ENCODE peak calls at places on chromosome 2, in four cellular contexts. U is colonic mucosa, S is upper lobe of right lung, L is adrenal gland. N is an unnamed sample.

GRCh38 chr2:213229814-213230213 is 54.5 kb upstream of the SPAG16 start:
- DNase-seq in U (no peak), S (no peak), L (no peak), N (no peak)

GRCh38 chr2:213015387-213016165 is 135.8 kb downstream of the IKZF2 start:
- DNase-seq in L (no peak), U (no peak), S (no peak), N (no peak)

GRCh38 chr2:235135195-235135965 is 183.6 kb downstream of the SH3BP4 start:
- DNase-seq in S (no peak), U (no peak), L (no peak), N (no peak)

GRCh38 chr2:123036300-123036699 is 988.8 kb upstream of the CNTNAP5 start:
- DNase-seq in L (no peak), U (no peak), S (no peak), N (peak; percentile 52)

GRCh38 chr2:163673522-163673921 is 62.3 kb downstream of the FIGN start:
- DNase-seq in U (no peak), S (no peak), L (no peak), N (no peak)

GRCh38 chr2:159030674-159031380 is 62.4 kb downstream of the TANC1 start:
- DNase-seq in U (peak; percentile 41), L (peak; percentile 53), S (no peak), N (peak; percentile 88)

GRCh38 chr2:30807249-30807648 is at the start of gene CAPN13:
- DNase-seq in U (peak; percentile 81), S (no peak), L (no peak), N (no peak)

GRCh38 chr2:75199428-75200011 is at the start of gene TACR1:
- DNase-seq in S (peak; percentile 79), U (peak; percentile 48), L (peak; percentile 60), N (peak; percentile 90)

DNA sequence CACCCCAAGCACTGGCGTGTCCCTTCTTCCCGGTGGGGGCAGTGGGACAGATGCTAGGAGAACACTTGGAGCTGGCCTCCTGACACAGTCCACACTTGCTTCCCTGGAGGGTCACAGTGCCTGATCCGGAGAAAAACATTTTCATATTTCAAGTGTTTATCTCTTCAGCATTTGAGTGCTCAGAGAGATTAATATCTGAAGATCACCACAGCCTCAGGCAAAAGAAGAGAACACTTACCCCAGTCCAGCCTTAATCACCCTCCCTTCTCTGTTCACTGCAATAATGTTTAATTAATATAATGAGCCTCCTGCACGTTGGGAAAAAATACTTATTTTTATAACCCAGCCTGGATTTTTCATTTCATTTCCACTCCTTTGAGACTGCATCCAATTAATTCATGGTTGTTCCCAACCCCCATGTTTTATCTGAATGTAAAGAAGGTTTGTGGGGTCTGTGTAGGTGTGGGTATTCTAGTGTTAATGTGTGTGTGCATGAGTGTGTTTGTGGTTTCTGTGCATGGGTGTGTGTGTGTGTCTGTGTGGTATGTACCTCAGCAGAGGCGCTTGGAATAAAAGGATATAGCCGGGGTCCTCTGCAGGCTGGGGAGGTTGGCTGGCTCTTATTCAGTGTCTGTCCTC is 72.1 kb downstream of the NRP2 start:
- DNase-seq in L (no peak), S (no peak), U (no peak), N (no peak)
- H3K4me1 ChIP-seq in L (peaks cover 34% of the 10 kb centered on the region), S (peaks cover 20% of the 10 kb centered on the region), U (no peaks in the 10 kb centered on the region), N (no peaks in the 10 kb centered on the region)

DNA sequence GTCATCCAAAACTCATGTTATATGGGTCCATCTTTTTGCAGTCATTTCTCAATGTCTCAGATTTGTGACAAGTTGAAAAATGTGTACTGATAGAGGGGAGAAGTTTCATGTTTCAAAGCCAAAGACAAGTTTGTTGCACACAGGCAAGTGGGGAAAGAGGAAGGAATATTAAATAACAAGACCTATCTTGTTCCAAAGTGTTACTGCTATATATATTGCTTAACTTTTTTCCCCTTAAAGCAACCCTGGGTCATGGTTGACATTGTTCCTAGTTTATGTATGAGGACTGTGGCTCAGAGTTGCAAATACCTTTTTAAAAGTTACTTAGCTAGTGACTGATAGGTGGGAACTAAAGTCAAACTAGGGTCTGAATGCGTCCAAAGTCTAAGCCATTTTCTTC is 1.7 kb downstream of the ITGA4 start:
- DNase-seq in U (no peak), S (no peak), L (no peak), N (no peak)
- H3K4me3 ChIP-seq in U (peak overlapping the region; percentile 39), S (peak overlapping the region; percentile 60), L (no peak overlapping the region), N (no peak overlapping the region)

GRCh38 chr2:179991344-179991743 is 15.8 kb downstream of the CWC22 start:
- DNase-seq in L (no peak), U (no peak), S (no peak), N (no peak)

GRCh38 chr2:179990676-179991317 is 16.3 kb downstream of the CWC22 start:
- DNase-seq in S (no peak), L (no peak), U (no peak), N (no peak)

GRCh38 chr2:179983250-179983932 is 23.7 kb downstream of the CWC22 start:
- DNase-seq in S (no peak), L (no peak), U (no peak), N (no peak)

GRCh38 chr2:179985163-179985820 is 21.8 kb downstream of the CWC22 start:
- DNase-seq in U (no peak), S (no peak), L (no peak), N (no peak)

DNA sequence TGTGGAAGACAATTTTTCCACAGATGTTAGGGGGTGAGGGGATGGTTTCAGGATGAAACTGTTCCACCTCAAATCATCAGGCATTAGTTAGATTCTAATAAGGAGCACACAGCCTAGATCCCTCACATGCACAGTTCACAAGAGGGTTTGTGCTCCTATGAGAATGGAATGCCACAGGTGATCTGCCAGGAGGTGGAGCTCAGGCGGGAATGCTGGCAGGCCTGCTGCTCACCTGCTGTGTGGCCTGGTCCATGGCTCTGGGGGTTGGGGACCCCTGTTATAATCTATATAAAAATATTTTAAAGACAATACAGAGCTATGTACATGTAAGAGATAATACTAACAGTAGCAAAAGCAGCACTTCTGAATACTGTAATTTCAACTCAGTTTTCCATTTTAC is 19.2 kb downstream of the CWC22 start:
- DNase-seq in S (no peak), U (no peak), L (no peak), N (no peak)
- H3K4me1 ChIP-seq in S (no peaks in the 10 kb centered on the region), U (no peaks in the 10 kb centered on the region), L (no peaks in the 10 kb centered on the region), N (no peaks in the 10 kb centered on the region)

GRCh38 chr2:95531254-95531771 is 46.8 kb upstream of the TRIM43B start:
- DNase-seq in L (no peak), S (no peak), U (no peak), N (no peak)

GRCh38 chr2:95524195-95524594 is 39.6 kb upstream of the TRIM43B start:
- DNase-seq in L (no peak), S (no peak), U (no peak), N (no peak)

GRCh38 chr2:95530734-95531133 is 46.2 kb upstream of the TRIM43B start:
- DNase-seq in L (no peak), U (no peak), S (no peak), N (peak; percentile 66)

GRCh38 chr2:95526360-95527341 is 42.1 kb upstream of the TRIM43B start:
- DNase-seq in S (peak; percentile 91), U (peak; percentile 74), L (peak; percentile 49), N (peak; percentile 92)

GRCh38 chr2:95525294-95526035 is 40.9 kb upstream of the TRIM43B start:
- DNase-seq in L (no peak), U (peak; percentile 83), S (peak; percentile 83), N (peak; percentile 88)
- H3K4me3 ChIP-seq in L (no peak overlapping the region), U (no peak overlapping the region), S (peak overlapping the region; percentile 66), N (peak overlapping the region; percentile 63)

DNA sequence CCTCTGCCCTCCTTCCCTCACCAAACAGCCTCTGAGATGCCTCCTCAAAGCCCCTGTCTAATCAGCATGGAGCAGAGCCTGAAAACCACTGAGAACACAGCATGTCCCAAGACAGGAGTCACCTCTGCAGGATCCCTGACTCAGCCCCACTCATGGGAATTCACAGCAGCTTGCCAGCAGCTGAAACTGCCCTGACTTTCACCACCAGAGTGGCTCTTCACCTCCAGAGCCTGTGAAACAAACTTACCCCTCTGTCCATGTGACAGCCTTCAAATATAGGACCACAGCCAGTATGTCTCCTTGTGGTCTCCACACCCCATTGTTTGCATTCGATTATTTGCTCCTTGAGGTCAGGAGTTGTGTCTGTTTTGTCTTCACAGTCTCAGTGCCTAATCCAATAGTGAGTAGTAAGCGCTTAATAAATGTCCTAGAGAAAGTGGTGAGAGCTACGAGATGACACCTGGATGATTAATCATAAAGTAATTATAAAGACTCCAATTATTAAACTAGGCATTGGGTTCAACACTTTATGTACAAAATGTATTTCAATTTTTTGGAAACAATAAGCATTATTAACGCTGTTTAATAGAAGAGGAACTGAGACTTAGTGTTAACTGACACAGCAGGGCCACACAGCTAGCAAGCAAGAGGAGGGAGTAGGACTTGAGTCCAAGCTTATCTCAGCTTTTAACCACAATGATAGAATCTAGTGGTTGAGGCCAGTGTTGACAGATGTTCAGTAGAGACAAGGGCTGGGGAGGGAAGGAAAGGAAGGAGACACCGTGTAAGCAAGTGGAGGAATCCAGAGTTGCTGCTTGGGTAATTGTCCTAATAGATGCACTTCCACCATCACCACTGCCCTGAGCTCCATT is 358.6 kb upstream of the TNP1 start:
- DNase-seq in L (no peak), S (no peak), U (no peak), N (no peak)
- H3K4me1 ChIP-seq in L (no peaks in the 10 kb centered on the region), S (peaks cover 1% of the 10 kb centered on the region), U (no peaks in the 10 kb centered on the region), N (no peaks in the 10 kb centered on the region)

DNA sequence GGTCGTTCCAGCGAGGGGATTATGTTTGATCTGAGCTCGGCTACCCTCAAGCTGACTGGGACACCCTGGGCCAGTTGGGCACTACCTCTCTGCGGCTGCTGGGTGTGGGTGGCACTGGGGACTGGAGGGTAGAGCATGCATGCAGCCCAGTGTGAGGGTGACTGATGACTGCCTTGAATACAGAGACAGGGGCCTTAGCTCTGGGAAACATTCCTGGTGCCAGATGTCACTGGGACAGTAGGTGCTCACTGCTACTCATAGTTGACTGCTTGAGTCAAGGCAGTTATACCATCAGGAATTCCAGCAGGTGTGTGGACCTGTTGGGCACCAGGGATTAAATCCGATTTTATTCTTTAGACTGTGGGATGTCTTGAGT is 33.6 kb upstream of the ATP6V1B1 start:
- DNase-seq in S (no peak), L (no peak), U (no peak), N (no peak)
- H3K4me3 ChIP-seq in S (peak overlapping the region; percentile 57), L (no peak overlapping the region), U (no peak overlapping the region), N (no peak overlapping the region)

GRCh38 chr2:191632426-191632825 is 45.5 kb upstream of the NABP1 start:
- DNase-seq in S (no peak), L (no peak), U (no peak), N (no peak)
- H3K4me1 ChIP-seq in S (peaks cover 6% of the 10 kb centered on the region), L (no peaks in the 10 kb centered on the region), U (no peaks in the 10 kb centered on the region), N (no peaks in the 10 kb centered on the region)

GRCh38 chr2:233972941-233973575 is 55.9 kb downstream of the TRPM8 start:
- DNase-seq in L (no peak), S (no peak), U (no peak), N (no peak)
- H3K4me3 ChIP-seq in L (no peak overlapping the region), S (no peak overlapping the region), U (no peak overlapping the region), N (no peak overlapping the region)

GRCh38 chr2:10333247-10333613 is 30.5 kb downstream of the HPCAL1 start:
- DNase-seq in L (no peak), S (no peak), U (no peak), N (no peak)
- H3K4me1 ChIP-seq in L (peaks cover 29% of the 10 kb centered on the region), S (peaks cover 51% of the 10 kb centered on the region), U (peaks cover 21% of the 10 kb centered on the region), N (peaks cover 32% of the 10 kb centered on the region)

GRCh38 chr2:86790134-86790827 is 432 bp downstream of the CD8A start:
- DNase-seq in U (no peak), S (no peak), L (no peak), N (peak; percentile 76)
- H3K4me3 ChIP-seq in U (peak overlapping the region; percentile 19), S (peak overlapping the region; percentile 36), L (no peak overlapping the region), N (no peak overlapping the region)